ENCODE peak calls at places on chromosome 3, in ten cellular contexts. T is left ventricle myocardium inferior, F is cardiac fibroblast, D is upper lobe of right lung, P is fibroblast of mammary gland, I is spleen, N is AG09309, E is GM23338, U is fibroblast of lung, O is ovary. G is an unnamed sample.

GRCh38 chr3:47266709-47267489 is 15.7 kb downstream of the KIF9 start:
- DNase-seq in T (peak), F (peak), D (no peak), P (peak), I (peak), N (peak), E (no peak), U (peak), O (peak), G (peak)

GRCh38 chr3:54870423-54870822 is 57.4 kb downstream of the LRTM1 start:
- DNase-seq in T (no peak), F (peak), D (no peak), P (peak), I (no peak), N (peak), E (peak), U (peak), O (no peak), G (peak)

GRCh38 chr3:125318497-125318847 is 56.7 kb downstream of the ZNF148 start:
- DNase-seq in T (no peak), F (no peak), D (no peak), P (no peak), I (no peak), N (no peak), E (peak), U (no peak), O (no peak), G (no peak)

GRCh38 chr3:172126741-172127140 is 87.4 kb downstream of the FNDC3B start:
- DNase-seq in T (no peak), F (no peak), D (no peak), P (no peak), I (no peak), N (no peak), E (peak), U (no peak), O (no peak), G (no peak)

GRCh38 chr3:15899438-15899837 is 101.7 kb upstream of the ANKRD28 start:
- DNase-seq in T (no peak), F (peak), D (no peak), P (peak), I (no peak), N (peak), E (no peak), U (peak), O (no peak), G (peak)

GRCh38 chr3:63051920-63052319 is 176.7 kb upstream of the CADPS start:
- DNase-seq in T (no peak), F (peak), D (no peak), P (peak), I (no peak), N (peak), E (peak), U (no peak), O (no peak), G (peak)

GRCh38 chr3:13653631-13654279 is 104.8 kb downstream of the FBLN2 start:
- DNase-seq in T (no peak), F (no peak), D (no peak), P (no peak), I (no peak), N (no peak), E (no peak), U (no peak), O (no peak), G (no peak)

GRCh38 chr3:187025254-187025655 is 94.9 kb downstream of the ST6GAL1 start:
- DNase-seq in T (no peak), F (no peak), D (no peak), P (no peak), I (no peak), N (no peak), E (no peak), U (no peak), O (no peak), G (no peak)

GRCh38 chr3:160697628-160698382 is 20.8 kb downstream of the ARL14 start:
- DNase-seq in T (no peak), F (peak), D (no peak), P (peak), I (no peak), N (peak), E (no peak), U (peak), O (no peak), G (peak)

GRCh38 chr3:12461097-12461649 is 23.1 kb upstream of the TSEN2 start:
- DNase-seq in T (no peak), F (no peak), D (no peak), P (no peak), I (no peak), N (no peak), E (no peak), U (no peak), O (no peak), G (no peak)

GRCh38 chr3:112352720-112353119 is 19.8 kb downstream of the CD200 start:
- DNase-seq in T (no peak), F (no peak), D (no peak), P (no peak), I (no peak), N (no peak), E (no peak), U (no peak), O (no peak), G (no peak)

GRCh38 chr3:67655364-67656121 is 1.1 kb upstream of the SUCLG2 start:
- DNase-seq in T (no peak), F (peak), D (peak), P (no peak), I (peak), N (no peak), E (no peak), U (no peak), O (peak), G (no peak)

GRCh38 chr3:47009225-47010049 is 30.0 kb downstream of the NBEAL2 start:
- DNase-seq in T (peak), F (peak), D (peak), P (peak), I (peak), N (peak), E (peak), U (peak), O (peak), G (peak)

GRCh38 chr3:37887824-37888223 is 26.1 kb downstream of the CTDSPL start:
- DNase-seq in T (no peak), F (no peak), D (no peak), P (no peak), I (no peak), N (no peak), E (no peak), U (no peak), O (no peak), G (no peak)

GRCh38 chr3:71088742-71089141 is 494.8 kb downstream of the FOXP1 start:
- DNase-seq in T (no peak), F (no peak), D (no peak), P (no peak), I (no peak), N (no peak), E (no peak), U (no peak), O (no peak), G (no peak)
- TF ChIP-seq CTCF in T (no peak), F (no peak), D (no peak), P (no peak), I (no peak), N (no peak), E (no peak), U (no peak), O (no peak), G (no peak)

GRCh38 chr3:150062492-150062891 is 91.8 kb upstream of the PFN2 start:
- DNase-seq in T (no peak), F (peak), D (no peak), P (peak), I (no peak), N (peak), E (no peak), U (peak), O (peak), G (peak)
- H3K4me3 ChIP-seq in T (peak), F (peak), D (no peak), P (peak), I (no peak), N (peak), E (no peak), U (peak), O (peak), G (peak)

DNA sequence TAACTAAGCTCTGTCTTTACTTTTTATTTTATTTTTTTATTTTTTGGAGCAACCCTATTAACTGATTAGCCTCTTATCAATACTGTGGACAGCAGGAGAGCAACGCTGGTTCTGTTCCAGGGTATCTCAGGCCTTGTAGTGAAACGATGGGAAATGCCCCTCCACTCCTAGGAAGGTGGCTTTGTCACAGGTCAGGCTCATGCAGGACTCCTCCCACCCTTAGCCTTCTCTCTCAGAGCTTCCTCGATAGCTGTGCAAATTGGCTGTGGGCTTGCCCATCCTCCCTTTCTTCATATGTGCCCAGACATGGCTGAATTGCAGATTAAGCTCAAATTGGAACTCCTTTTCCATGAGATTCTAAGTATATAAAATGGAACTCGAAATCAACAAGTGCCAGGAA is 38.6 kb downstream of the TMEM41A start:
- DNase-seq in T (no peak), F (no peak), D (no peak), P (no peak), I (no peak), N (no peak), E (no peak), U (no peak), O (no peak), G (no peak)
- TF ChIP-seq CTCF in T (no peak), F (peak), D (no peak), P (no peak), I (no peak), N (no peak), E (no peak), U (no peak), O (no peak), G (peak)

DNA sequence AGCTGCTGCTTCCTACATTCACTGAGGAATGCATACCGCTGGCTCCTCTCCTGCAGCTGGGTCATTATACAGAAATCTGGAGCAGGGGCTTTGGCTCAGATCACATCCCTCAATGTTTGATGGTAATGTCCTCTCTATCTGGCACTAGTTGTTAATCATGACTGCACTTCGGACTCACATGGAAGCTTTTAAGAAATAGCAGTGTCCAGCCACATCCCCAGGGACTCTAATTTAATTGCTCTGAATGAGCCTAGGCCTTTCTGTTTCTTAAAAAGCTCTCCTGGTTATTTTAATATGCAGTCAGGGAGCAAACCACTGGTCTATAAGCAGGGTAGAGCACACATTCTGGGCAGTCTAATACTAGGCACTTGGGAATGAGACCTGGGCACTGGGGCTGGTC is 25.7 kb upstream of the MYRIP start:
- DNase-seq in T (no peak), F (no peak), D (no peak), P (no peak), I (no peak), N (no peak), E (no peak), U (no peak), O (no peak), G (peak)
- H3K4me3 ChIP-seq in T (no peak), F (no peak), D (no peak), P (no peak), I (no peak), N (no peak), E (no peak), U (no peak), O (no peak), G (no peak)

GRCh38 chr3:78161736-78162135 is 1121.8 kb downstream of the ROBO2 start:
- DNase-seq in T (no peak), F (no peak), D (no peak), P (no peak), I (no peak), N (no peak), E (no peak), U (no peak), O (no peak), G (no peak)

GRCh38 chr3:78163379-78163778 is 1123.5 kb downstream of the ROBO2 start:
- DNase-seq in T (no peak), F (no peak), D (no peak), P (no peak), I (no peak), N (no peak), E (peak), U (no peak), O (no peak), G (no peak)

DNA sequence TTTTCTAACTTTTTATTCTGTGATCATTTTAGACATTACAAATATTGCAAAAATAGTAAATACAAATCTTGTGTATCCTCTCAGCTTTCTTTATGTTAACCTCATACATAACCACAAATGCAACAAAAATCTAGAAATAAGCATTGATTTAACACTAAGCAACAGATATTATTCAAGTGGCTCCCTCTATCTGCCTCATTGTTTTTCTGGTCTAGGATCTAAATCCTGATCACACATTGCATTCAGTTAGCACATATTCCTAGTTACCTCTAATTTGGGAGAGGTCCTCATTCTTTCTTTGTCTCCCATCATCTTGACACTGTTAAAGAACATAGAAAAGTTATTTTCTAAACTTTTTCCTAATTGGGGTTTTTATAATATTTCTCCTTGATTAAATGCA is 1126.0 kb downstream of the ROBO2 start:
- DNase-seq in T (no peak), F (peak), D (no peak), P (no peak), I (no peak), N (no peak), E (no peak), U (peak), O (no peak), G (no peak)
- TF ChIP-seq CTCF in T (peak), F (peak), D (no peak), P (peak), I (no peak), N (no peak), E (peak), U (no peak), O (no peak), G (no peak)

GRCh38 chr3:110237091-110237615 is 834.5 kb upstream of the NECTIN3 start:
- DNase-seq in T (no peak), F (no peak), D (no peak), P (no peak), I (no peak), N (no peak), E (peak), U (no peak), O (no peak), G (peak)
- H3K4me3 ChIP-seq in T (no peak), F (no peak), D (no peak), P (no peak), I (no peak), N (no peak), E (peak), U (no peak), O (no peak), G (no peak)

GRCh38 chr3:161854232-161854771 is 357.7 kb downstream of the OTOL1 start:
- DNase-seq in T (no peak), F (peak), D (no peak), P (peak), I (no peak), N (peak), E (peak), U (peak), O (no peak), G (peak)
- TF ChIP-seq CTCF in T (no peak), F (no peak), D (no peak), P (peak), I (no peak), N (peak), E (peak), U (no peak), O (no peak), G (peak)

G was measured in AG10803.